ENCODE peak calls at places on chromosomes 7 and 10, in four cellular contexts. I is transverse colon, W is heart left ventricle, V is upper lobe of left lung. Y is an unnamed sample.

GRCh38 chr10:114905450-114905849 is 32.5 kb upstream of the TRUB1 start:
- DNase-seq in V (no peak), I (no peak), W (no peak), Y (no peak)

GRCh38 chr10:20593649-20594048 is 303.5 kb downstream of the NEBL start:
- DNase-seq in W (no peak), I (no peak), V (no peak), Y (no peak)

GRCh38 chr7:15652776-15653290 is 33.6 kb downstream of the MEOX2 start:
- DNase-seq in V (no peak), I (no peak), W (no peak), Y (no peak)

GRCh38 chr10:16992611-16993119 is 136.9 kb downstream of the CUBN start:
- DNase-seq in I (no peak), W (no peak), V (no peak), Y (no peak)

GRCh38 chr10:17348111-17349008 is 106.0 kb downstream of the ST8SIA6 start:
- DNase-seq in I (peak), V (peak), W (peak), Y (peak)

GRCh38 chr10:120019568-120019967 is 127.0 kb downstream of the SEC23IP start:
- DNase-seq in I (no peak), W (no peak), V (no peak), Y (no peak)

GRCh38 chr7:44264221-44264956 is 61.0 kb downstream of the CAMK2B start:
- DNase-seq in W (peak), V (no peak), I (no peak), Y (no peak)

GRCh38 chr7:44698046-44698580 is 50.5 kb upstream of the ZMIZ2 start:
- DNase-seq in V (no peak), W (peak), I (no peak), Y (no peak)

GRCh38 chr7:131011437-131011752 is 277.4 kb upstream of the KLF14 start:
- DNase-seq in W (no peak), V (peak), I (no peak), Y (no peak)

GRCh38 chr10:13056461-13057077 is 43.4 kb upstream of the OPTN start:
- DNase-seq in I (no peak), V (no peak), W (no peak), Y (no peak)

GRCh38 chr10:58969578-58969977 is 206.9 kb upstream of the PHYHIPL start:
- DNase-seq in I (no peak), V (no peak), W (no peak), Y (no peak)

GRCh38 chr7:132614428-132615076 is 38.3 kb upstream of the PLXNA4 start:
- DNase-seq in I (peak), V (peak), W (peak), Y (no peak)

GRCh38 chr7:118452128-118452527 is 227.6 kb downstream of the ANKRD7 start:
- DNase-seq in V (no peak), I (no peak), W (no peak), Y (no peak)

GRCh38 chr7:86598311-86598710 is 45.4 kb upstream of the GRM3 start:
- DNase-seq in I (no peak), W (no peak), V (no peak), Y (no peak)

GRCh38 chr10:62019013-62019684 is 117.7 kb downstream of the ARID5B start:
- DNase-seq in V (no peak), W (no peak), I (no peak), Y (peak)

GRCh38 chr7:91596287-91596686 is 284.2 kb downstream of the MTERF1 start:
- DNase-seq in V (no peak), I (no peak), W (no peak), Y (no peak)

GRCh38 chr7:43392638-43393037 is 190.3 kb upstream of the STK17A start:
- DNase-seq in I (no peak), V (no peak), W (no peak), Y (no peak)

GRCh38 chr10:49382826-49383225 is 13.1 kb downstream of the DRGX start:
- DNase-seq in W (no peak), I (no peak), V (no peak), Y (no peak)

GRCh38 chr7:29139191-29139590 is 7.1 kb downstream of the CPVL start:
- DNase-seq in W (no peak), I (no peak), V (no peak), Y (no peak)

GRCh38 chr7:114082934-114083647 is 164.3 kb upstream of the PPP1R3A start:
- DNase-seq in W (peak), I (peak), V (no peak), Y (peak)

GRCh38 chr10:96560970-96561887 is 25.6 kb downstream of the TM9SF3 start:
- DNase-seq in W (no peak), I (no peak), V (no peak), Y (no peak)

GRCh38 chr10:63720072-63720537 is 198.9 kb downstream of the REEP3 start:
- DNase-seq in I (peak), W (no peak), V (peak), Y (no peak)

GRCh38 chr10:74103560-74104248 is 46.9 kb downstream of the AP3M1 start:
- DNase-seq in I (no peak), W (no peak), V (no peak), Y (no peak)

GRCh38 chr10:10067644-10068043 is 950.0 kb upstream of the CELF2 start:
- DNase-seq in W (no peak), V (no peak), I (no peak), Y (no peak)

GRCh38 chr10:77474386-77474785 is 163.2 kb downstream of the KCNMA1 start:
- DNase-seq in W (no peak), I (peak), V (no peak), Y (no peak)

GRCh38 chr7:75905785-75906604 is 9.0 kb upstream of the POR start:
- DNase-seq in I (peak), V (peak), W (peak), Y (peak)

GRCh38 chr7:130845581-130846085 is 111.6 kb upstream of the KLF14 start:
- DNase-seq in W (no peak), V (no peak), I (no peak), Y (no peak)

GRCh38 chr7:23021581-23021980 is 7.7 kb upstream of the HYCC1 start:
- DNase-seq in I (no peak), V (no peak), W (no peak), Y (no peak)

GRCh38 chr7:24201221-24201620 is 82.8 kb upstream of the NPY start:
- DNase-seq in W (no peak), I (no peak), V (no peak), Y (no peak)

GRCh38 chr7:151304856-151305255 is 36.8 kb upstream of the NUB1 start:
- DNase-seq in I (no peak), V (no peak), W (no peak), Y (no peak)

GRCh38 chr10:50619882-50620281 is 3.9 kb downstream of the SGMS1 start:
- DNase-seq in I (no peak), W (no peak), V (no peak), Y (no peak)

DNA sequence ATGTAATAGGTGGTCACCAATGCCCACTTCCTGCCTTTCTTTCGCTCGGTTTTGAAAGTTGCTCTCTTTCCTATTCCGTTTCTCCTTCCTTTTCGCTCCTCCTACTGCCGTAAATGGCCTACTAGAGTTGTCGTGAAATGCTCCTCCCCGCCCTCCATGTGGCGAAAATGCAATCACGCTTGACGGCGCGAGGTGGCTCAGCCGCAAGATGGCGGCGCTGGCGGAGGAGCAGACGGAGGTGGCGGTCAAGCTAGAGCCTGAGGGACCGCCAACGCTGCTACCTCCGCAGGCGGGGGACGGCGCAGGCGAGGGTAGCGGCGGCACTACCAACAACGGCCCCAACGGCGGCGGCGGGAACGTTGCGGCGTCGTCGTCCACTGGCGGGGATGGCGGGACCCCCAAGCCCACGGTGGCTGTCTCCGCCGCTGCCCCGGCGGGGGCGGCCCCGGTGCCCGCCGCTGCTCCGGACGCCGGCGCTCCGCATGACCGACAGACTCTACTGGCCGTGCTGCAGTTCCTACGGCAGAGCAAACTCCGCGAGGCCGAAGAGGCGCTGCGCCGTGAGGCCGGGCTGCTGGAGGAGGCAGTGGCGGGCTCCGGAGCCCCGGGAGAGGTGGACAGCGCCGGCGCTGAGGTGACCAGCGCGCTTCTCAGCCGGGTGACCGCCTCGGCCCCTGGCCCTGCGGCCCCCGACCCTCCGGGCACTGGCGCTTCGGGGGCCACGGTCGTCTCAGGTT is at the start of gene TAF5:
- DNase-seq in V (peak), W (peak), I (peak), Y (peak)
- TF ChIP-seq CTCF in V (no peak), W (no peak), I (no peak), Y (peak)

GRCh38 chr7:99143522-99143852 is 421 bp downstream of the SMURF1 start:
- DNase-seq in V (no peak), I (no peak), W (no peak), Y (no peak)
- TF ChIP-seq POLR2A in V (no peak), I (no peak), W (no peak), Y (no peak)

DNA sequence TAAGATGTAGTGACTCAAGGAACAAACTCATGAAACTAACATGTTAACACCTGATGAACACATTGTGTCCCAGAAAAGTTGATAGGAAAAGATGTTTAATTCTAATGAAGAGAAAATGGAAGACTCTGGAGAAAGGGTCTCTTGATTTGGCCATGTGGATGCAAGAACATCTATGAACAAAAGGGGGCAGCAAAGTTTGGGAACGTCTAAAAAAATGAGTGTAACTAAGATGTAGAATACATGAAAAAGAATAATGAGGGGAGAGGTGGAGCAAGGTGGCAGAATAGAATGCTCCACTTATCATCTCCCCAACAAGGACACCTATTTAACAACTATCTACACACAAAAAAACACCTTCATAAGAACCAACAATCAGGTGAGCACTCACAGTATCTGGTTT is 805.1 kb downstream of the TNS3 start:
- DNase-seq in W (no peak), V (no peak), I (no peak), Y (no peak)
- TF ChIP-seq CTCF in W (peak), V (peak), I (peak), Y (no peak)

GRCh38 chr7:926061-927030 is 28.1 kb downstream of the ADAP1 start:
- DNase-seq in V (peak), W (peak), I (peak), Y (peak)
- TF ChIP-seq POLR2A in V (no peak), W (no peak), I (peak), Y (no peak)

GRCh38 chr10:124211921-124212320 is 118.5 kb upstream of the CHST15 start:
- DNase-seq in V (no peak), W (no peak), I (no peak), Y (no peak)

GRCh38 chr10:124212702-124213101 is 119.3 kb upstream of the CHST15 start:
- DNase-seq in I (no peak), W (no peak), V (no peak), Y (no peak)

GRCh38 chr10:124214610-124215009 is 121.2 kb upstream of the CHST15 start:
- DNase-seq in W (no peak), I (no peak), V (no peak), Y (no peak)

GRCh38 chr10:124213881-124214523 is 120.6 kb upstream of the CHST15 start:
- DNase-seq in V (no peak), W (no peak), I (no peak), Y (no peak)

DNA sequence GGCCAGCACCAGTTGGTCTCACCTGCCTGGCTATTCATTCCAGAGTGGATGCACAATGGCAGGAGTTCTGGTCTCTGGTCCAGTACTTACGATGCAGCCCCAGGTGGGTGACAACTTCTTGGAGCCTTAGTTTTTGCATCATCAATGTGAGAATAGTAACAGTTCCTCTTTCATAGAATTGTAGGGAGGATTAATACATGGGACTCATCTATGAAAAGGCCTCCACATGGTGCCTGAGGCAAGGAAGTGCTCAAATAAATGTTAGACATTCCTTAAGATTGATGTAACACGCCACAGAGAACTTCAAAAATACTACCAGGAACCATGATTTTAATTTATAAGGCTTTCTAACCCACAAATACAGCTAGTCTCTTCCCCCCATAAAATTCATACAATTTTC is 120.1 kb upstream of the CHST15 start:
- DNase-seq in V (no peak), W (no peak), I (no peak), Y (no peak)
- TF ChIP-seq CTCF in V (no peak), W (no peak), I (no peak), Y (no peak)

Y was measured in uterus.